ENCODE peak calls at places on chromosomes 5 and 9, in ten cellular contexts. One of them, this sample, is unnamed.

GRCh38 chr9:92187390-92187789 is 72.2 kb upstream of the SPTLC1 start:
- DNase-seq in DMS 273 treated with DMSO at 0.1 percent for 48 hours: no peak
- DNase-seq in skeletal muscle cell: no peak
- DNase-seq in globus pallidus: no peak
- DNase-seq in GM19239: no peak
- DNase-seq in amniotic stem cell: no peak
- DNase-seq in GM12865: peak; percentile 53
- DNase-seq in lower lobe of right lung: no peak
- DNase-seq in H9: no peak
- DNase-seq in effector CD4-positive, alpha-beta T cell: no peak
- DNase-seq in this sample: no peak

GRCh38 chr9:128470560-128470959 is 14.8 kb downstream of the ODF2 start:
- DNase-seq in DMS 273 treated with DMSO at 0.1 percent for 48 hours: no peak
- DNase-seq in skeletal muscle cell: peak; percentile 42
- DNase-seq in globus pallidus: no peak
- DNase-seq in GM19239: no peak
- DNase-seq in amniotic stem cell: no peak
- DNase-seq in GM12865: no peak
- DNase-seq in lower lobe of right lung: no peak
- DNase-seq in H9: no peak
- DNase-seq in effector CD4-positive, alpha-beta T cell: no peak
- DNase-seq in this sample: no peak

GRCh38 chr5:45697211-45697610 is 1.0 kb upstream of the HCN1 start:
- DNase-seq in DMS 273 treated with DMSO at 0.1 percent for 48 hours: no peak
- DNase-seq in skeletal muscle cell: no peak
- DNase-seq in globus pallidus: no peak
- DNase-seq in GM19239: no peak
- DNase-seq in amniotic stem cell: no peak
- DNase-seq in GM12865: no peak
- DNase-seq in lower lobe of right lung: no peak
- DNase-seq in H9: no peak
- DNase-seq in effector CD4-positive, alpha-beta T cell: no peak
- DNase-seq in this sample: no peak

GRCh38 chr9:134375430-134376385 is 49.5 kb downstream of the RXRA start:
- DNase-seq in DMS 273 treated with DMSO at 0.1 percent for 48 hours: peak; percentile 15
- DNase-seq in skeletal muscle cell: no peak
- DNase-seq in globus pallidus: peak; percentile 57
- DNase-seq in GM19239: no peak
- DNase-seq in amniotic stem cell: no peak
- DNase-seq in GM12865: no peak
- DNase-seq in lower lobe of right lung: no peak
- DNase-seq in H9: no peak
- DNase-seq in effector CD4-positive, alpha-beta T cell: no peak
- DNase-seq in this sample: no peak

GRCh38 chr9:20364954-20365353 is 257.3 kb downstream of the MLLT3 start:
- DNase-seq in DMS 273 treated with DMSO at 0.1 percent for 48 hours: no peak
- DNase-seq in skeletal muscle cell: no peak
- DNase-seq in globus pallidus: no peak
- DNase-seq in GM19239: no peak
- DNase-seq in amniotic stem cell: no peak
- DNase-seq in GM12865: no peak
- DNase-seq in lower lobe of right lung: no peak
- DNase-seq in H9: no peak
- DNase-seq in effector CD4-positive, alpha-beta T cell: no peak
- DNase-seq in this sample: no peak

GRCh38 chr5:1200495-1201326 is 684 bp upstream of the SLC6A19 start:
- DNase-seq in DMS 273 treated with DMSO at 0.1 percent for 48 hours: no peak
- DNase-seq in skeletal muscle cell: no peak
- DNase-seq in globus pallidus: no peak
- DNase-seq in GM19239: no peak
- DNase-seq in amniotic stem cell: no peak
- DNase-seq in GM12865: no peak
- DNase-seq in lower lobe of right lung: peak; percentile 36
- DNase-seq in H9: no peak
- DNase-seq in effector CD4-positive, alpha-beta T cell: no peak
- DNase-seq in this sample: no peak

GRCh38 chr9:111036068-111036789 is 2.0 kb downstream of the LPAR1 start:
- DNase-seq in DMS 273 treated with DMSO at 0.1 percent for 48 hours: no peak
- DNase-seq in skeletal muscle cell: no peak
- DNase-seq in globus pallidus: peak; percentile 88
- DNase-seq in GM19239: no peak
- DNase-seq in amniotic stem cell: peak; percentile 76
- DNase-seq in GM12865: peak; percentile 52
- DNase-seq in lower lobe of right lung: peak; percentile 71
- DNase-seq in H9: peak; percentile 78
- DNase-seq in effector CD4-positive, alpha-beta T cell: no peak
- DNase-seq in this sample: no peak

GRCh38 chr5:150289551-150290390 is at the start of gene CAMK2A:
- DNase-seq in DMS 273 treated with DMSO at 0.1 percent for 48 hours: no peak
- DNase-seq in skeletal muscle cell: no peak
- DNase-seq in globus pallidus: no peak
- DNase-seq in GM19239: no peak
- DNase-seq in amniotic stem cell: no peak
- DNase-seq in GM12865: peak; percentile 7
- DNase-seq in lower lobe of right lung: no peak
- DNase-seq in H9: peak; percentile 60
- DNase-seq in effector CD4-positive, alpha-beta T cell: no peak
- DNase-seq in this sample: no peak

GRCh38 chr5:151683936-151684586 is 2.7 kb downstream of the SPARC start:
- DNase-seq in DMS 273 treated with DMSO at 0.1 percent for 48 hours: no peak
- DNase-seq in skeletal muscle cell: no peak
- DNase-seq in globus pallidus: no peak
- DNase-seq in GM19239: no peak
- DNase-seq in amniotic stem cell: no peak
- DNase-seq in GM12865: no peak
- DNase-seq in lower lobe of right lung: no peak
- DNase-seq in H9: no peak
- DNase-seq in effector CD4-positive, alpha-beta T cell: no peak
- DNase-seq in this sample: no peak

GRCh38 chr5:57166250-57166649 is 7.6 kb upstream of the GPBP1 start:
- DNase-seq in DMS 273 treated with DMSO at 0.1 percent for 48 hours: no peak
- DNase-seq in skeletal muscle cell: no peak
- DNase-seq in globus pallidus: no peak
- DNase-seq in GM19239: no peak
- DNase-seq in amniotic stem cell: no peak
- DNase-seq in GM12865: peak; percentile 23
- DNase-seq in lower lobe of right lung: no peak
- DNase-seq in H9: no peak
- DNase-seq in effector CD4-positive, alpha-beta T cell: no peak
- DNase-seq in this sample: no peak

GRCh38 chr9:9174358-9174757 is 1374.8 kb upstream of the DMAC1 start:
- DNase-seq in DMS 273 treated with DMSO at 0.1 percent for 48 hours: no peak
- DNase-seq in skeletal muscle cell: no peak
- DNase-seq in globus pallidus: no peak
- DNase-seq in GM19239: no peak
- DNase-seq in amniotic stem cell: no peak
- DNase-seq in GM12865: no peak
- DNase-seq in lower lobe of right lung: no peak
- DNase-seq in H9: no peak
- DNase-seq in effector CD4-positive, alpha-beta T cell: no peak
- DNase-seq in this sample: no peak

GRCh38 chr9:98092633-98092971 is 26.4 kb downstream of the TRIM14 start:
- DNase-seq in DMS 273 treated with DMSO at 0.1 percent for 48 hours: no peak
- DNase-seq in skeletal muscle cell: no peak
- DNase-seq in globus pallidus: no peak
- DNase-seq in GM19239: no peak
- DNase-seq in amniotic stem cell: no peak
- DNase-seq in GM12865: no peak
- DNase-seq in lower lobe of right lung: no peak
- DNase-seq in H9: no peak
- DNase-seq in effector CD4-positive, alpha-beta T cell: no peak
- DNase-seq in this sample: no peak

GRCh38 chr5:135179308-135179980 is 145.4 kb upstream of the PITX1 start:
- DNase-seq in DMS 273 treated with DMSO at 0.1 percent for 48 hours: no peak
- DNase-seq in skeletal muscle cell: no peak
- DNase-seq in globus pallidus: no peak
- DNase-seq in GM19239: no peak
- DNase-seq in amniotic stem cell: no peak
- DNase-seq in GM12865: no peak
- DNase-seq in lower lobe of right lung: no peak
- DNase-seq in H9: peak; percentile 49
- DNase-seq in effector CD4-positive, alpha-beta T cell: no peak
- DNase-seq in this sample: no peak

GRCh38 chr5:157748740-157749461 is 5.4 kb downstream of the LSM11 start:
- DNase-seq in DMS 273 treated with DMSO at 0.1 percent for 48 hours: no peak
- DNase-seq in skeletal muscle cell: peak; percentile 46
- DNase-seq in globus pallidus: no peak
- DNase-seq in GM19239: no peak
- DNase-seq in amniotic stem cell: peak; percentile 46
- DNase-seq in GM12865: no peak
- DNase-seq in lower lobe of right lung: no peak
- DNase-seq in H9: no peak
- DNase-seq in effector CD4-positive, alpha-beta T cell: no peak
- DNase-seq in this sample: no peak

GRCh38 chr9:114228034-114228808 is 72.9 kb downstream of the COL27A1 start:
- DNase-seq in DMS 273 treated with DMSO at 0.1 percent for 48 hours: no peak
- DNase-seq in skeletal muscle cell: no peak
- DNase-seq in globus pallidus: no peak
- DNase-seq in GM19239: no peak
- DNase-seq in amniotic stem cell: no peak
- DNase-seq in GM12865: no peak
- DNase-seq in lower lobe of right lung: no peak
- DNase-seq in H9: no peak
- DNase-seq in effector CD4-positive, alpha-beta T cell: no peak
- DNase-seq in this sample: no peak

GRCh38 chr9:86767373-86767772 is 179.9 kb downstream of the GAS1 start:
- DNase-seq in DMS 273 treated with DMSO at 0.1 percent for 48 hours: no peak
- DNase-seq in skeletal muscle cell: no peak
- DNase-seq in globus pallidus: no peak
- DNase-seq in GM19239: no peak
- DNase-seq in amniotic stem cell: no peak
- DNase-seq in GM12865: no peak
- DNase-seq in lower lobe of right lung: no peak
- DNase-seq in H9: no peak
- DNase-seq in effector CD4-positive, alpha-beta T cell: no peak
- DNase-seq in this sample: no peak

GRCh38 chr9:131473891-131474290 is 28.8 kb upstream of the POMT1 start:
- DNase-seq in DMS 273 treated with DMSO at 0.1 percent for 48 hours: no peak
- DNase-seq in skeletal muscle cell: no peak
- DNase-seq in globus pallidus: no peak
- DNase-seq in GM19239: no peak
- DNase-seq in amniotic stem cell: no peak
- DNase-seq in GM12865: no peak
- DNase-seq in lower lobe of right lung: peak; percentile 30
- DNase-seq in H9: no peak
- DNase-seq in effector CD4-positive, alpha-beta T cell: no peak
- DNase-seq in this sample: no peak

GRCh38 chr5:95870105-95870672 is 47.7 kb upstream of the GLRX start:
- DNase-seq in DMS 273 treated with DMSO at 0.1 percent for 48 hours: no peak
- DNase-seq in skeletal muscle cell: no peak
- DNase-seq in globus pallidus: no peak
- DNase-seq in GM19239: no peak
- DNase-seq in amniotic stem cell: no peak
- DNase-seq in GM12865: peak; percentile 80
- DNase-seq in lower lobe of right lung: no peak
- DNase-seq in H9: no peak
- DNase-seq in effector CD4-positive, alpha-beta T cell: no peak
- DNase-seq in this sample: no peak

GRCh38 chr5:155332618-155333017 is 319.1 kb downstream of the KIF4B start:
- DNase-seq in DMS 273 treated with DMSO at 0.1 percent for 48 hours: no peak
- DNase-seq in skeletal muscle cell: no peak
- DNase-seq in globus pallidus: no peak
- DNase-seq in GM19239: no peak
- DNase-seq in amniotic stem cell: no peak
- DNase-seq in GM12865: peak; percentile 63
- DNase-seq in lower lobe of right lung: no peak
- DNase-seq in H9: no peak
- DNase-seq in effector CD4-positive, alpha-beta T cell: no peak
- DNase-seq in this sample: no peak

GRCh38 chr9:86664603-86665002 is 282.7 kb downstream of the GAS1 start:
- DNase-seq in DMS 273 treated with DMSO at 0.1 percent for 48 hours: no peak
- DNase-seq in skeletal muscle cell: no peak
- DNase-seq in globus pallidus: no peak
- DNase-seq in GM19239: no peak
- DNase-seq in amniotic stem cell: no peak
- DNase-seq in GM12865: no peak
- DNase-seq in lower lobe of right lung: no peak
- DNase-seq in H9: no peak
- DNase-seq in effector CD4-positive, alpha-beta T cell: no peak
- DNase-seq in this sample: no peak

GRCh38 chr9:129839324-129840023 is 4.2 kb downstream of the USP20 start:
- DNase-seq in DMS 273 treated with DMSO at 0.1 percent for 48 hours: no peak
- DNase-seq in skeletal muscle cell: no peak
- DNase-seq in globus pallidus: no peak
- DNase-seq in GM19239: no peak
- DNase-seq in amniotic stem cell: no peak
- DNase-seq in GM12865: no peak
- DNase-seq in lower lobe of right lung: no peak
- DNase-seq in H9: no peak
- DNase-seq in effector CD4-positive, alpha-beta T cell: no peak
- DNase-seq in this sample: no peak

This sample was measured in GM12891.